ENCODE peak calls at places on chromosomes 1 and 21, in seven cellular contexts. One of them, this sample, is unnamed.

GRCh38 chr1:100009458-100009857 is 39.7 kb downstream of the SLC35A3 start:
- DNase-seq in fibroblast of lung: peak
- DNase-seq in neural progenitor cell: no peak
- DNase-seq in A673: no peak
- DNase-seq in NCI-H2171 treated with DMSO at 0.1 percent for 48 hours: no peak
- DNase-seq in CD8-positive, alpha-beta T cell: no peak
- DNase-seq in NCI-H524 treated with DMSO at 0.1 percent for 48 hours: no peak
- DNase-seq in this sample: no peak

GRCh38 chr1:214427871-214428277 is 123.5 kb downstream of the PTPN14 start:
- DNase-seq in fibroblast of lung: peak
- DNase-seq in neural progenitor cell: no peak
- DNase-seq in A673: peak
- DNase-seq in NCI-H2171 treated with DMSO at 0.1 percent for 48 hours: no peak
- DNase-seq in CD8-positive, alpha-beta T cell: peak
- DNase-seq in NCI-H524 treated with DMSO at 0.1 percent for 48 hours: no peak
- DNase-seq in this sample: no peak

GRCh38 chr1:206117151-206117948 is at the start of gene AVPR1B:
- DNase-seq in fibroblast of lung: peak
- DNase-seq in neural progenitor cell: peak
- DNase-seq in A673: peak
- DNase-seq in NCI-H2171 treated with DMSO at 0.1 percent for 48 hours: peak
- DNase-seq in CD8-positive, alpha-beta T cell: no peak
- DNase-seq in NCI-H524 treated with DMSO at 0.1 percent for 48 hours: peak
- DNase-seq in this sample: peak

GRCh38 chr1:107687846-107688753 is 276.9 kb downstream of the VAV3 start:
- DNase-seq in fibroblast of lung: peak
- DNase-seq in neural progenitor cell: no peak
- DNase-seq in A673: no peak
- DNase-seq in NCI-H2171 treated with DMSO at 0.1 percent for 48 hours: no peak
- DNase-seq in CD8-positive, alpha-beta T cell: no peak
- DNase-seq in NCI-H524 treated with DMSO at 0.1 percent for 48 hours: no peak
- DNase-seq in this sample: no peak

GRCh38 chr1:40630488-40631223 is 34.8 kb downstream of the RIMS3 start:
- DNase-seq in fibroblast of lung: no peak
- DNase-seq in neural progenitor cell: peak
- DNase-seq in A673: peak
- DNase-seq in NCI-H2171 treated with DMSO at 0.1 percent for 48 hours: no peak
- DNase-seq in CD8-positive, alpha-beta T cell: peak
- DNase-seq in NCI-H524 treated with DMSO at 0.1 percent for 48 hours: no peak
- DNase-seq in this sample: peak

GRCh38 chr1:204255966-204256365 is 42.2 kb upstream of the GOLT1A start:
- DNase-seq in fibroblast of lung: peak
- DNase-seq in neural progenitor cell: no peak
- DNase-seq in A673: no peak
- DNase-seq in NCI-H2171 treated with DMSO at 0.1 percent for 48 hours: no peak
- DNase-seq in CD8-positive, alpha-beta T cell: no peak
- DNase-seq in NCI-H524 treated with DMSO at 0.1 percent for 48 hours: no peak
- DNase-seq in this sample: no peak

GRCh38 chr1:93965888-93966287 is 56.7 kb upstream of the GCLM start:
- DNase-seq in fibroblast of lung: no peak
- DNase-seq in neural progenitor cell: no peak
- DNase-seq in A673: no peak
- DNase-seq in NCI-H2171 treated with DMSO at 0.1 percent for 48 hours: no peak
- DNase-seq in CD8-positive, alpha-beta T cell: no peak
- DNase-seq in NCI-H524 treated with DMSO at 0.1 percent for 48 hours: no peak
- DNase-seq in this sample: no peak

GRCh38 chr21:44514218-44514520 is 25.8 kb downstream of the KRTAP10-1 start:
- DNase-seq in fibroblast of lung: no peak
- DNase-seq in neural progenitor cell: no peak
- DNase-seq in A673: no peak
- DNase-seq in NCI-H2171 treated with DMSO at 0.1 percent for 48 hours: no peak
- DNase-seq in CD8-positive, alpha-beta T cell: no peak
- DNase-seq in NCI-H524 treated with DMSO at 0.1 percent for 48 hours: no peak
- DNase-seq in this sample: no peak

GRCh38 chr1:66182551-66183178 is 351.3 kb upstream of the SGIP1 start:
- DNase-seq in fibroblast of lung: peak
- DNase-seq in neural progenitor cell: peak
- DNase-seq in A673: peak
- DNase-seq in NCI-H2171 treated with DMSO at 0.1 percent for 48 hours: peak
- DNase-seq in CD8-positive, alpha-beta T cell: peak
- DNase-seq in NCI-H524 treated with DMSO at 0.1 percent for 48 hours: no peak
- DNase-seq in this sample: no peak

GRCh38 chr1:208273386-208274021 is 29.3 kb upstream of the PLXNA2 start:
- DNase-seq in fibroblast of lung: no peak
- DNase-seq in neural progenitor cell: no peak
- DNase-seq in A673: no peak
- DNase-seq in NCI-H2171 treated with DMSO at 0.1 percent for 48 hours: no peak
- DNase-seq in CD8-positive, alpha-beta T cell: no peak
- DNase-seq in NCI-H524 treated with DMSO at 0.1 percent for 48 hours: peak
- DNase-seq in this sample: no peak

GRCh38 chr1:40653851-40654537 is 11.5 kb downstream of the RIMS3 start:
- DNase-seq in fibroblast of lung: no peak
- DNase-seq in neural progenitor cell: peak
- DNase-seq in A673: no peak
- DNase-seq in NCI-H2171 treated with DMSO at 0.1 percent for 48 hours: no peak
- DNase-seq in CD8-positive, alpha-beta T cell: no peak
- DNase-seq in NCI-H524 treated with DMSO at 0.1 percent for 48 hours: no peak
- DNase-seq in this sample: peak

GRCh38 chr1:185008746-185009360 is 34.5 kb upstream of the NIBAN1 start:
- DNase-seq in fibroblast of lung: no peak
- DNase-seq in neural progenitor cell: no peak
- DNase-seq in A673: peak
- DNase-seq in NCI-H2171 treated with DMSO at 0.1 percent for 48 hours: no peak
- DNase-seq in CD8-positive, alpha-beta T cell: no peak
- DNase-seq in NCI-H524 treated with DMSO at 0.1 percent for 48 hours: no peak
- DNase-seq in this sample: no peak

GRCh38 chr1:64867266-64867665 is 99.1 kb downstream of the JAK1 start:
- DNase-seq in fibroblast of lung: no peak
- DNase-seq in neural progenitor cell: no peak
- DNase-seq in A673: no peak
- DNase-seq in NCI-H2171 treated with DMSO at 0.1 percent for 48 hours: no peak
- DNase-seq in CD8-positive, alpha-beta T cell: no peak
- DNase-seq in NCI-H524 treated with DMSO at 0.1 percent for 48 hours: no peak
- DNase-seq in this sample: no peak

GRCh38 chr1:108592030-108592759 is 32.3 kb downstream of the EEIG2 start:
- DNase-seq in fibroblast of lung: peak
- DNase-seq in neural progenitor cell: no peak
- DNase-seq in A673: peak
- DNase-seq in NCI-H2171 treated with DMSO at 0.1 percent for 48 hours: no peak
- DNase-seq in CD8-positive, alpha-beta T cell: no peak
- DNase-seq in NCI-H524 treated with DMSO at 0.1 percent for 48 hours: no peak
- DNase-seq in this sample: no peak

GRCh38 chr1:204383163-204383904 is 23.6 kb upstream of the PLEKHA6 start:
- DNase-seq in fibroblast of lung: no peak
- DNase-seq in neural progenitor cell: no peak
- DNase-seq in A673: no peak
- DNase-seq in NCI-H2171 treated with DMSO at 0.1 percent for 48 hours: no peak
- DNase-seq in CD8-positive, alpha-beta T cell: no peak
- DNase-seq in NCI-H524 treated with DMSO at 0.1 percent for 48 hours: no peak
- DNase-seq in this sample: no peak

GRCh38 chr1:181798191-181798926 is 263.2 kb downstream of the ZNF648 start:
- DNase-seq in fibroblast of lung: no peak
- DNase-seq in neural progenitor cell: no peak
- DNase-seq in A673: no peak
- DNase-seq in NCI-H2171 treated with DMSO at 0.1 percent for 48 hours: no peak
- DNase-seq in CD8-positive, alpha-beta T cell: no peak
- DNase-seq in NCI-H524 treated with DMSO at 0.1 percent for 48 hours: no peak
- DNase-seq in this sample: no peak

GRCh38 chr1:96309783-96310182 is 411.8 kb upstream of the PTBP2 start:
- DNase-seq in fibroblast of lung: peak
- DNase-seq in neural progenitor cell: no peak
- DNase-seq in A673: no peak
- DNase-seq in NCI-H2171 treated with DMSO at 0.1 percent for 48 hours: no peak
- DNase-seq in CD8-positive, alpha-beta T cell: no peak
- DNase-seq in NCI-H524 treated with DMSO at 0.1 percent for 48 hours: no peak
- DNase-seq in this sample: no peak

GRCh38 chr1:206608108-206608698 is 4.1 kb downstream of the EIF2D start:
- DNase-seq in fibroblast of lung: no peak
- DNase-seq in neural progenitor cell: peak
- DNase-seq in A673: peak
- DNase-seq in NCI-H2171 treated with DMSO at 0.1 percent for 48 hours: peak
- DNase-seq in CD8-positive, alpha-beta T cell: peak
- DNase-seq in NCI-H524 treated with DMSO at 0.1 percent for 48 hours: no peak
- DNase-seq in this sample: peak

GRCh38 chr1:1132928-1133750 is 17.2 kb upstream of the C1orf159 start:
- DNase-seq in fibroblast of lung: no peak
- DNase-seq in neural progenitor cell: no peak
- DNase-seq in A673: no peak
- DNase-seq in NCI-H2171 treated with DMSO at 0.1 percent for 48 hours: no peak
- DNase-seq in CD8-positive, alpha-beta T cell: no peak
- DNase-seq in NCI-H524 treated with DMSO at 0.1 percent for 48 hours: no peak
- DNase-seq in this sample: no peak

GRCh38 chr1:33339413-33339812 is 18.5 kb upstream of the A3GALT2 start:
- DNase-seq in fibroblast of lung: no peak
- DNase-seq in neural progenitor cell: peak
- DNase-seq in A673: no peak
- DNase-seq in NCI-H2171 treated with DMSO at 0.1 percent for 48 hours: no peak
- DNase-seq in CD8-positive, alpha-beta T cell: no peak
- DNase-seq in NCI-H524 treated with DMSO at 0.1 percent for 48 hours: no peak
- DNase-seq in this sample: no peak

GRCh38 chr1:99004270-99005141 is at the start of gene PLPPR5:
- DNase-seq in fibroblast of lung: peak
- DNase-seq in neural progenitor cell: peak
- DNase-seq in A673: peak
- DNase-seq in NCI-H2171 treated with DMSO at 0.1 percent for 48 hours: no peak
- DNase-seq in CD8-positive, alpha-beta T cell: peak
- DNase-seq in NCI-H524 treated with DMSO at 0.1 percent for 48 hours: no peak
- DNase-seq in this sample: peak

GRCh38 chr1:20279507-20279906 is 11.2 kb upstream of the VWA5B1 start:
- DNase-seq in fibroblast of lung: peak
- DNase-seq in neural progenitor cell: no peak
- DNase-seq in A673: no peak
- DNase-seq in NCI-H2171 treated with DMSO at 0.1 percent for 48 hours: no peak
- DNase-seq in CD8-positive, alpha-beta T cell: no peak
- DNase-seq in NCI-H524 treated with DMSO at 0.1 percent for 48 hours: no peak
- DNase-seq in this sample: no peak

GRCh38 chr1:190479028-190479427 is 1.4 kb upstream of the BRINP3 start:
- DNase-seq in fibroblast of lung: peak
- DNase-seq in neural progenitor cell: peak
- DNase-seq in A673: peak
- DNase-seq in NCI-H2171 treated with DMSO at 0.1 percent for 48 hours: peak
- DNase-seq in CD8-positive, alpha-beta T cell: no peak
- DNase-seq in NCI-H524 treated with DMSO at 0.1 percent for 48 hours: peak
- DNase-seq in this sample: no peak

GRCh38 chr1:9289090-9289534 is 3.6 kb upstream of the SPSB1 start:
- DNase-seq in fibroblast of lung: peak
- DNase-seq in neural progenitor cell: peak
- DNase-seq in A673: peak
- DNase-seq in NCI-H2171 treated with DMSO at 0.1 percent for 48 hours: peak
- DNase-seq in CD8-positive, alpha-beta T cell: peak
- DNase-seq in NCI-H524 treated with DMSO at 0.1 percent for 48 hours: no peak
- DNase-seq in this sample: no peak

GRCh38 chr1:203180611-203181330 is 5.1 kb upstream of the MYBPH start:
- DNase-seq in fibroblast of lung: no peak
- DNase-seq in neural progenitor cell: no peak
- DNase-seq in A673: no peak
- DNase-seq in NCI-H2171 treated with DMSO at 0.1 percent for 48 hours: peak
- DNase-seq in CD8-positive, alpha-beta T cell: no peak
- DNase-seq in NCI-H524 treated with DMSO at 0.1 percent for 48 hours: no peak
- DNase-seq in this sample: no peak

GRCh38 chr21:42227909-42228708 is 9.2 kb downstream of the ABCG1 start:
- DNase-seq in fibroblast of lung: peak
- DNase-seq in neural progenitor cell: peak
- DNase-seq in A673: peak
- DNase-seq in NCI-H2171 treated with DMSO at 0.1 percent for 48 hours: peak
- DNase-seq in CD8-positive, alpha-beta T cell: peak
- DNase-seq in NCI-H524 treated with DMSO at 0.1 percent for 48 hours: no peak
- DNase-seq in this sample: no peak

GRCh38 chr1:44020464-44020863 is 10.8 kb downstream of the SLC6A9 start:
- DNase-seq in fibroblast of lung: no peak
- DNase-seq in neural progenitor cell: no peak
- DNase-seq in A673: no peak
- DNase-seq in NCI-H2171 treated with DMSO at 0.1 percent for 48 hours: no peak
- DNase-seq in CD8-positive, alpha-beta T cell: no peak
- DNase-seq in NCI-H524 treated with DMSO at 0.1 percent for 48 hours: no peak
- DNase-seq in this sample: no peak

GRCh38 chr1:208511242-208511860 is 267.2 kb upstream of the PLXNA2 start:
- DNase-seq in fibroblast of lung: no peak
- DNase-seq in neural progenitor cell: no peak
- DNase-seq in A673: no peak
- DNase-seq in NCI-H2171 treated with DMSO at 0.1 percent for 48 hours: no peak
- DNase-seq in CD8-positive, alpha-beta T cell: no peak
- DNase-seq in NCI-H524 treated with DMSO at 0.1 percent for 48 hours: no peak
- DNase-seq in this sample: no peak

GRCh38 chr1:59730759-59731478 is 83.8 kb upstream of the HOOK1 start:
- DNase-seq in fibroblast of lung: peak
- DNase-seq in neural progenitor cell: no peak
- DNase-seq in A673: peak
- DNase-seq in NCI-H2171 treated with DMSO at 0.1 percent for 48 hours: no peak
- DNase-seq in CD8-positive, alpha-beta T cell: no peak
- DNase-seq in NCI-H524 treated with DMSO at 0.1 percent for 48 hours: peak
- DNase-seq in this sample: no peak

GRCh38 chr1:24364605-24364974 is 45.4 kb downstream of the GRHL3 start:
- DNase-seq in fibroblast of lung: peak
- DNase-seq in neural progenitor cell: peak
- DNase-seq in A673: no peak
- DNase-seq in NCI-H2171 treated with DMSO at 0.1 percent for 48 hours: no peak
- DNase-seq in CD8-positive, alpha-beta T cell: no peak
- DNase-seq in NCI-H524 treated with DMSO at 0.1 percent for 48 hours: no peak
- DNase-seq in this sample: no peak

GRCh38 chr1:214540324-214540723 is 11.1 kb downstream of the PTPN14 start:
- DNase-seq in fibroblast of lung: no peak
- DNase-seq in neural progenitor cell: no peak
- DNase-seq in A673: peak
- DNase-seq in NCI-H2171 treated with DMSO at 0.1 percent for 48 hours: no peak
- DNase-seq in CD8-positive, alpha-beta T cell: no peak
- DNase-seq in NCI-H524 treated with DMSO at 0.1 percent for 48 hours: peak
- DNase-seq in this sample: peak

GRCh38 chr1:29209173-29209572 is 21.6 kb downstream of the MECR start:
- DNase-seq in fibroblast of lung: peak
- DNase-seq in neural progenitor cell: no peak
- DNase-seq in A673: no peak
- DNase-seq in NCI-H2171 treated with DMSO at 0.1 percent for 48 hours: no peak
- DNase-seq in CD8-positive, alpha-beta T cell: no peak
- DNase-seq in NCI-H524 treated with DMSO at 0.1 percent for 48 hours: no peak
- DNase-seq in this sample: no peak

GRCh38 chr1:228352677-228353481 is 53.8 kb downstream of the TRIM11 start:
- DNase-seq in fibroblast of lung: no peak
- DNase-seq in neural progenitor cell: no peak
- DNase-seq in A673: no peak
- DNase-seq in NCI-H2171 treated with DMSO at 0.1 percent for 48 hours: no peak
- DNase-seq in CD8-positive, alpha-beta T cell: peak
- DNase-seq in NCI-H524 treated with DMSO at 0.1 percent for 48 hours: no peak
- DNase-seq in this sample: no peak

GRCh38 chr1:53582211-53583020 is 123.2 kb downstream of the DMRTB1 start:
- DNase-seq in fibroblast of lung: no peak
- DNase-seq in neural progenitor cell: no peak
- DNase-seq in A673: no peak
- DNase-seq in NCI-H2171 treated with DMSO at 0.1 percent for 48 hours: peak
- DNase-seq in CD8-positive, alpha-beta T cell: peak
- DNase-seq in NCI-H524 treated with DMSO at 0.1 percent for 48 hours: peak
- DNase-seq in this sample: no peak

GRCh38 chr1:222654849-222655248 is 37.0 kb downstream of the MIA3 start:
- DNase-seq in fibroblast of lung: peak
- DNase-seq in neural progenitor cell: no peak
- DNase-seq in A673: peak
- DNase-seq in NCI-H2171 treated with DMSO at 0.1 percent for 48 hours: no peak
- DNase-seq in CD8-positive, alpha-beta T cell: peak
- DNase-seq in NCI-H524 treated with DMSO at 0.1 percent for 48 hours: no peak
- DNase-seq in this sample: no peak